ENCODE peak calls at places on chromosomes 1 and 21, in eight cellular contexts. C, D, I, S, R, X, O and N are unnamed samples. For H3K36me3, the result is how much of the 10 kb centered on the place peaks cover.

GRCh38 chr1:159121526-159121925 is 45.0 kb upstream of the AIM2 start:
- DNase-seq in S (no peak), C (no peak), D (no peak), O (no peak), R (no peak), I (no peak), X (no peak), N (no peak)

GRCh38 chr1:154719586-154720327 is 111.8 kb upstream of the ADAR start:
- DNase-seq in I (no peak), C (no peak), O (no peak), X (no peak), R (no peak), S (no peak), D (no peak), N (no peak)

GRCh38 chr21:42228709-42229220 is 9.8 kb downstream of the ABCG1 start:
- DNase-seq in C (no peak), X (no peak), S (no peak), I (no peak), O (no peak), R (no peak), D (no peak), N (no peak)

GRCh38 chr21:15809065-15809464 is 79.3 kb downstream of the USP25 start:
- DNase-seq in O (no peak), S (no peak), I (no peak), R (no peak), X (no peak), D (no peak), C (no peak), N (no peak)

GRCh38 chr1:20753589-20753988 is 21.1 kb upstream of the SH2D5 start:
- DNase-seq in D (no peak), S (no peak), X (no peak), I (peak), C (no peak), R (no peak), O (no peak), N (no peak)

GRCh38 chr1:1583667-1584010 is 9.0 kb upstream of the SSU72 start:
- DNase-seq in R (no peak), S (no peak), D (no peak), I (no peak), O (no peak), X (no peak), C (no peak), N (no peak)

GRCh38 chr1:66416295-66416694 is 117.7 kb upstream of the SGIP1 start:
- DNase-seq in R (no peak), X (no peak), C (no peak), O (no peak), D (no peak), I (peak), S (no peak), N (no peak)

GRCh38 chr1:161725888-161726630 is 4.7 kb downstream of the FCRLB start:
- DNase-seq in X (peak), I (peak), C (peak), O (peak), D (peak), S (peak), R (peak), N (no peak)

GRCh38 chr1:10635385-10635896 is 160.7 kb downstream of the PEX14 start:
- DNase-seq in C (no peak), I (peak), R (no peak), D (no peak), S (no peak), X (no peak), O (no peak), N (no peak)

GRCh38 chr1:118984086-118984989 is 3.8 kb downstream of the TBX15 start:
- DNase-seq in I (peak), X (peak), O (no peak), C (no peak), S (no peak), D (no peak), R (no peak), N (no peak)

GRCh38 chr1:31739281-31739853 is 24.8 kb downstream of the ADGRB2 start:
- DNase-seq in X (no peak), I (no peak), R (no peak), C (no peak), D (no peak), O (no peak), S (no peak), N (no peak)

GRCh38 chr21:41851090-41851790 is 27.9 kb downstream of the PRDM15 start:
- DNase-seq in C (no peak), X (no peak), D (peak), R (no peak), S (no peak), O (no peak), I (no peak), N (no peak)

GRCh38 chr1:160949881-160950280 is 4.7 kb downstream of the ITLN2 start:
- DNase-seq in I (no peak), C (no peak), S (no peak), R (no peak), D (no peak), X (no peak), O (no peak), N (no peak)

GRCh38 chr1:86868477-86868876 is 45.4 kb downstream of the SELENOF start:
- DNase-seq in O (no peak), C (no peak), R (no peak), I (peak), D (no peak), X (no peak), S (no peak), N (no peak)

GRCh38 chr21:31181089-31181757 is 142.9 kb upstream of the KRTAP19-8 start:
- DNase-seq in S (no peak), O (no peak), X (no peak), R (no peak), D (no peak), C (no peak), I (no peak), N (no peak)

GRCh38 chr1:30870656-30871055 is 37.9 kb downstream of the SDC3 start:
- DNase-seq in D (no peak), O (no peak), S (no peak), C (no peak), X (no peak), R (no peak), I (no peak), N (no peak)

GRCh38 chr1:3459940-3460652 is 5.6 kb downstream of the ARHGEF16 start:
- DNase-seq in R (peak), C (no peak), S (peak), I (no peak), D (no peak), X (no peak), O (no peak), N (no peak)

GRCh38 chr1:9761855-9762254 is 61.9 kb downstream of the CLSTN1 start:
- DNase-seq in O (no peak), I (no peak), R (no peak), C (no peak), D (no peak), S (no peak), X (no peak), N (no peak)

GRCh38 chr1:236066828-236067386 is 2.0 kb upstream of the NID1 start:
- DNase-seq in D (no peak), O (peak), I (no peak), S (peak), C (peak), X (no peak), R (no peak), N (no peak)

GRCh38 chr1:5849550-5849949 is 142.7 kb downstream of the NPHP4 start:
- DNase-seq in O (no peak), I (no peak), R (no peak), C (no peak), X (no peak), S (no peak), D (no peak), N (no peak)

GRCh38 chr1:168637350-168637991 is 61.1 kb downstream of the XCL1 start:
- DNase-seq in X (no peak), D (no peak), R (no peak), I (peak), C (no peak), S (no peak), O (peak), N (no peak)

GRCh38 chr1:201275266-201275666 is 8.0 kb upstream of the PKP1 start:
- DNase-seq in S (peak), C (peak), D (no peak), X (peak), R (no peak), I (peak), O (no peak), N (no peak)

GRCh38 chr21:31660134-31660565 is 657 bp downstream of the SOD1 start:
- DNase-seq in X (no peak), S (peak), R (no peak), D (peak), C (peak), I (no peak), O (peak), N (no peak)

GRCh38 chr1:221776495-221777413 is 34.9 kb upstream of the DUSP10 start:
- DNase-seq in C (no peak), R (no peak), O (peak), D (no peak), S (no peak), X (no peak), I (no peak), N (no peak)

GRCh38 chr21:40053007-40053406 is 185.8 kb downstream of the PCP4 start:
- DNase-seq in X (no peak), S (peak), D (no peak), I (no peak), R (no peak), O (no peak), C (peak), N (no peak)

GRCh38 chr21:34736116-34736870 is 67.5 kb downstream of the CLIC6 start:
- DNase-seq in X (peak), C (no peak), O (no peak), I (peak), R (no peak), D (no peak), S (no peak), N (no peak)

GRCh38 chr1:184296466-184297243 is 90.2 kb upstream of the C1orf21 start:
- DNase-seq in O (no peak), R (no peak), S (peak), I (peak), D (peak), X (peak), C (peak), N (peak)

GRCh38 chr1:167081594-167081993 is 8.6 kb downstream of the GPA33 start:
- DNase-seq in X (no peak), R (no peak), I (no peak), D (no peak), O (no peak), C (no peak), S (no peak), N (no peak)

GRCh38 chr1:15616704-15617172 is 520 bp upstream of the DDI2 start:
- DNase-seq in O (no peak), S (peak), I (peak), C (no peak), R (no peak), D (no peak), X (no peak), N (no peak)

GRCh38 chr1:232378266-232379041 is 251.5 kb downstream of the SIPA1L2 start:
- DNase-seq in D (no peak), X (no peak), C (no peak), S (no peak), I (no peak), R (no peak), O (no peak), N (no peak)

DNA sequence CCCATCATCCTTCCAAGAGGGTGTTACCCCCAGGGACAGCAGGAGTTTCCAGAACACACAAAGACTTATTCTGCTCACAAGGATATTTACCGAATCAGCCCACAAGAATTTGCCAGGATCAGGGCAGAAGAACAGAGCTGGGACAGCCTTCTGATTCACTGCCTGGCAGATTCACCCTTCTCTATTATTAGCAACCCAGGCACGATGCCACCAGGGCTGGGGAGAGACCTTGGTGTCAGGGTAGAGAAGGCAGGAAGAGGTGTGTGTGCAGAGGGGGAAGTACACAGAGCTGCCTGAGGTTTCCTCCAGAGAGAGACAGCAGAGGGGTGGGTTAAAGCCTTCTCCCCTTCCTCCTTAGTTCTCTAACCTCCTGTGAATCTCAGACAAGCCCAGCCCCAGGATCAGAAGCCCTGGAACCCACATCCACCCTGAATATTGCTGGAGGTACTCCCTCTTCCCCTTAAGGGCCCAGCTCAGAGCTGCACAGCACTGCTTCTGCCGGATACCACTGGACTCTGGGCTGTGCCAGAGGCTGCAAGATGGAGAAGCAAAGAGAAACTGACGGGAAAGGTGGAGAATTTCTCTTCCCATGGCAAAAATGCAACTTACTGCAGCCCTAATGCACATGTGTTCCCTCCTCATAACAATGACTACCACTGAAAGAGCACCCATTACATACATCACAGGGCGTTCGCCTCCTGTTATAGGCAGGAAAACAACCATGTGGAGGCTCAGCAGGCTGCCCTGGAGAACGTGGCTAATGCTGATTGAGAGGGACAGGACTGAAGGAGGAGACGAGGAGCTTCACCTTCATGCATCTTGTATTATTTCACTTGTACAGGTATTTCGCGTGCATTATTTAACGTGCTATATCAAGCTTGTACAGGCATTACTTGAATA is 61.7 kb downstream of the ITPKB start:
- DNase-seq in O (peak), S (peak), C (peak), I (peak), D (peak), X (peak), R (no peak), N (no peak)
- TF ChIP-seq CTCF in O (no peak), S (no peak), C (no peak), I (no peak), D (no peak), X (peak), R (no peak), N (no peak)

GRCh38 chr1:56502700-56503245 is 76.6 kb downstream of the PLPP3 start:
- DNase-seq in O (no peak), C (no peak), R (no peak), I (peak), X (peak), S (no peak), D (no peak), N (no peak)

GRCh38 chr1:56506314-56506743 is 73.0 kb downstream of the PLPP3 start:
- DNase-seq in S (peak), O (no peak), C (no peak), R (no peak), I (no peak), D (no peak), X (no peak), N (no peak)

GRCh38 chr1:56505792-56506191 is 73.6 kb downstream of the PLPP3 start:
- DNase-seq in O (no peak), I (no peak), D (no peak), R (no peak), S (no peak), X (no peak), C (no peak), N (no peak)

GRCh38 chr1:56496861-56497772 is 82.2 kb downstream of the PLPP3 start:
- DNase-seq in S (no peak), X (no peak), I (no peak), R (no peak), D (no peak), C (no peak), O (no peak), N (no peak)

DNA sequence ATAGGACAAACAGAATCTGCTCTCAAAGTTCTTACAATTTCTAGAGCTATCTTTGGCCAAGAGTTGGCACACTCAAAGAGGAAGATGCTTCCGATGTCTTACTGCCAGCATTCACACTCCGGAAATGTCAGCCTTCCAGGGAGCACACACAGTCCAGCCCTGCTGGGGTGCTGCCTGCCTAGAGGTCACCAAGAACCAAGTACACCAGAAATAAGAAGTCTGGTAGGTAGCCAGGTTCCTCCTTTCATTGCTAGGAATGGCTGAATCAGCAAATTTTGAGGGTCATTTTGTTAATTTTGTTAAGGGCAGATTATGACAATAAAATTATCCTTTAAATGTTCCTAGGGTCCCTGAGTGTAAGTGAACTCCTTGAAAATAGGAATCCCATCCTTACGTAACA is 77.5 kb downstream of the PLPP3 start:
- DNase-seq in R (no peak), D (no peak), X (no peak), I (no peak), O (no peak), S (peak), C (no peak), N (no peak)
- H3K36me3 ChIP-seq in R (under half), D (under half), X (under half), I (half or more), O (under half), S (half or more), C (half or more), N (under half)

GRCh38 chr1:37509181-37509580 is 5.4 kb downstream of the MEAF6 start:
- DNase-seq in I (peak), S (no peak), R (no peak), O (peak), X (no peak), D (no peak), C (no peak), N (no peak)
- TF ChIP-seq CTCF in I (peak), S (no peak), R (no peak), O (peak), X (peak), D (no peak), C (no peak), N (peak)

GRCh38 chr1:111448918-111449702 is at the start of the genes ATP5PB and WDR77:
- DNase-seq in S (peak), X (peak), I (peak), O (peak), D (peak), C (peak), R (peak), N (peak)
- H3K36me3 ChIP-seq in S (half or more), X (under half), I (under half), O (under half), D (under half), C (half or more), R (under half), N (under half)

DNA sequence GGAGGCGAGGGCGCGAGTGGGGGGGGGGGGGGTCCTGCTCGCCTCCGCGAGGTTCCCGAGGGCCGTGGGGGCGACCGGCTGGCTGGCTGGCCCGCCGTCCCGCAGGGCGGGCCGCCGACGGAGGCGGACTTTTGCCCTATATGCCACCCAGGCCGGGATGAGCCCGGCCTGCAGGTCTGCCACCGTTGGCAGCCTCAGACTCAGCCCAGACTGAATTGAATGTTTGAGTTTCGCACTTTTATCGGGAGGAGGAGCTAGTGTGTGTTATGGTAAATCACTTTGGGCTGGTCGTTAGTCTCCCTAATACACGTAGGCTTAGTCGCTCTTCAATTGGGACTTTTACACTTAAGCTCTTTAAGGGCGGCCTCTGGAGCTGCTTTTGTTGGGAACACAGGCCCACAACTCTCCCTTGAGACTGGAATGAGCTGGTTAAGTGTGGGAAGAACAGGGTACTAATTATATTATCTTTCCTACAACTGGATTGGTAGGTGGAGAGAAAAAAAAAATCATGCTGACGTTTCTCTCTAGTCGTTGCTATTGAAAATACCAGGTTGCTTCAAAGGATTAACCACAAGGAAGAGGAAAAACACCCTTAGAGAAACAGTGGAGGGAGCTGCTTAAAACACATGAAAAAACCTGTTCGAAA is 1.3 kb upstream of the IRF2BP2 start:
- DNase-seq in S (no peak), I (peak), R (peak), X (peak), D (no peak), C (peak), O (peak), N (no peak)
- TF ChIP-seq CTCF in S (no peak), I (no peak), R (no peak), X (no peak), D (no peak), C (no peak), O (peak), N (no peak)

DNA sequence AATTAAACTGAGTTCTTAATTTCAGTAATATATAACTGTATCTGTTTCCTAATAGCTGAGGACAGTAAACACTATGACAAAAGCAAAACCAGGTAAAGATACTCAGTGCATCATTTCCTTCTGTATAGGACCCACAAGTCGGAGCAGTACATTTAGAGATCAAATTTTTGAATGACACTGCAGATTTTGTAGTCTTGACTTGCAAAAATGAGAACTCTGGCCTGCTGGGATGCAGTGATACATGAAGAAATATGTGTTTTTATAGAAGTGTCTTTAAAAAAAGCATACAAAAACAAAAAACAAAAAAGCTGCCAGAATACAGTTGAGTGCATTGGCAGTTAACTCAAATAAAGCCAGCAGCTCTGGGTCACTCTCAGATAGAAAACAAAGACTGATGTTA is 19.0 kb downstream of the GART start:
- DNase-seq in I (no peak), C (no peak), D (no peak), X (no peak), S (no peak), R (no peak), O (no peak), N (no peak)
- H3K36me3 ChIP-seq in I (under half), C (half or more), D (half or more), X (half or more), S (half or more), R (under half), O (under half), N (under half)

GRCh38 chr1:150161747-150162581 is 12.2 kb downstream of the PLEKHO1 start:
- DNase-seq in R (no peak), D (no peak), C (no peak), X (no peak), I (peak), O (peak), S (no peak), N (no peak)

GRCh38 chr1:150164224-150164623 is 14.5 kb downstream of the PLEKHO1 start:
- DNase-seq in O (no peak), C (no peak), R (no peak), D (no peak), X (no peak), I (no peak), S (peak), N (no peak)

GRCh38 chr1:150162582-150162861 is 12.8 kb downstream of the PLEKHO1 start:
- DNase-seq in S (no peak), C (no peak), D (no peak), X (no peak), I (no peak), R (no peak), O (no peak), N (no peak)

GRCh38 chr1:150164769-150165168 is 15.1 kb downstream of the PLEKHO1 start:
- DNase-seq in X (no peak), I (peak), D (no peak), O (no peak), S (no peak), C (no peak), R (no peak), N (no peak)

GRCh38 chr1:150162862-150163706 is 13.4 kb downstream of the PLEKHO1 start:
- DNase-seq in C (peak), I (peak), S (peak), X (peak), D (peak), O (no peak), R (peak), N (peak)
- TF ChIP-seq CTCF in C (no peak), I (peak), S (no peak), X (peak), D (no peak), O (no peak), R (no peak), N (peak)

GRCh38 chr1:55200667-55201066 is 14.5 kb downstream of the USP24 start:
- DNase-seq in O (no peak), R (no peak), S (no peak), X (no peak), I (no peak), C (no peak), D (no peak), N (no peak)
- H3K36me3 ChIP-seq in O (under half), R (under half), S (under half), X (under half), I (under half), C (under half), D (under half), N (under half)

GRCh38 chr1:186680031-186681012 is at the start of gene PTGS2:
- DNase-seq in R (peak), C (peak), X (peak), D (peak), S (peak), O (peak), I (peak), N (peak)
- TF ChIP-seq CTCF in R (peak), C (no peak), X (peak), D (peak), S (peak), O (peak), I (peak), N (peak)